ENCODE peak calls at places on chromosome 21, in eight cellular contexts. V, T, I, L, P, U, J and A are unnamed samples.

GRCh38 chr21:28224191-28224755 is 768.4 kb downstream of the LTN1 start:
- DNase-seq in I (no peak), P (no peak), J (no peak), V (no peak), L (no peak), T (no peak), U (no peak), A (no peak)

GRCh38 chr21:45974073-45975016 is 7.2 kb upstream of the COL6A1 start:
- DNase-seq in L (peak; percentile 55), I (peak; percentile 53), J (no peak), U (no peak), P (no peak), T (peak; percentile 36), V (peak; percentile 63), A (peak; percentile 89)

GRCh38 chr21:25895565-25896205 is 160.9 kb downstream of the GABPA start:
- DNase-seq in T (no peak), U (no peak), L (no peak), J (peak; percentile 29), P (no peak), V (no peak), I (peak; percentile 28), A (no peak)

GRCh38 chr21:45078877-45079281 is 4.5 kb downstream of the ADARB1 start:
- DNase-seq in T (no peak), P (no peak), J (no peak), L (no peak), U (no peak), V (no peak), I (peak; percentile 93), A (peak; percentile 73)

GRCh38 chr21:38297871-38298270 is 41.1 kb downstream of the KCNJ15 start:
- DNase-seq in V (no peak), P (no peak), I (no peak), J (no peak), T (no peak), L (no peak), U (no peak), A (no peak)

GRCh38 chr21:22711636-22712035 is 1713.4 kb downstream of the NCAM2 start:
- DNase-seq in V (no peak), U (no peak), P (no peak), L (no peak), I (no peak), T (no peak), J (no peak), A (no peak)

GRCh38 chr21:38794978-38795377 is 10.8 kb upstream of the ETS2 start:
- DNase-seq in U (no peak), P (no peak), T (no peak), V (no peak), I (no peak), J (no peak), L (peak; percentile 84), A (no peak)

GRCh38 chr21:45944601-45945000 is 37.0 kb upstream of the COL6A1 start:
- DNase-seq in J (no peak), V (no peak), P (no peak), U (no peak), L (no peak), T (no peak), I (no peak), A (no peak)

GRCh38 chr21:46424621-46425020 is 34.1 kb upstream of the DIP2A start:
- DNase-seq in J (no peak), P (no peak), L (no peak), T (no peak), V (no peak), U (no peak), I (no peak), A (no peak)

GRCh38 chr21:33203371-33203724 is 26.4 kb upstream of the IFNAR2 start:
- DNase-seq in V (no peak), L (no peak), J (no peak), U (no peak), P (no peak), I (no peak), T (no peak), A (no peak)

GRCh38 chr21:30733026-30733425 is 14.0 kb downstream of the KRTAP21-2 start:
- DNase-seq in T (no peak), J (no peak), I (no peak), P (no peak), V (no peak), U (no peak), L (no peak), A (no peak)

DNA sequence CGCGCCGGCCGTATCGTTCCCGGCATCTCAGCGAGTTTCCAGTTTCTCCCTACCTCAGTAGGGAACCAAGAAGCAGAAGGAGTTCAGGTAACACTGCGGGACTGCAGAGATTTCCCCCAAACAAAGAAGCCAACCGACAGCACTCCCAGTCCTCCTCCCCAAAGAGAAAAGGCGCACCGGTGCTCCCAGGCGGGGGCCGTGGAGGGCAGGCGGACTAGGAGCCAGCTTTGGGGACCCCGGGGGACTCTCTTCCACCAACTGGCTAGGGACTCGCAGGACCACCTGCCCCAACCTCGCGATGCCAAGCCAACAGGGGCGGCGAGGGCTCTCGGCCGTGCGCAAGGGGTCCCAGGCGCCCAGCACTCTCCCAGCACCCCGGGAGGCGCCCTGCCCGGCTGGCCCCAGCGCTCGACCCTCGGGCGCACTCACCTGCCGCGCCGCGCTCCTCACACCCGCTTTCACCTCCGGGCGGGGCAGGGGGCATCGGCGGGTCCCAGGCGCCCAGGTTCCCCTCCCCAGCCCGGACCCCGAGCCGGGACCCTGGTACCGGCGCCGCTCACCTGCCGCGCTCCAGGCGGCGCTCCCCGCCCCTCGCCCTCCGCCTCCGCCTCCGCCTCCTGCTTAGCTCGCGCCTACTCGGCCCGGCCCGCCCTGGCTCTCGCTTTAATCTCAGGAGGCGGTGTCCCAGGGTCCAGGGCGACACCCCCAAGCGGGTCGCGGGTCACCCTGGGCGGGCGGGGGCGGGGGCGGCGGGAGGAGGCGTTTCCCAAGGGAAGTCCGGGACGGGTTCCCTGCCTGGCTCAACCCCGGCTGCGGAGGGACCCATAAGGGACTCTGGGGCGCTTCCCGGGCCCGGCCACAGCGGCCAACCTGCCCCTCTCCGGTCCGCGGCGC is at the start of gene TMPRSS2:
- DNase-seq in P (peak; percentile 83), V (no peak), J (no peak), I (no peak), L (peak; percentile 90), U (no peak), T (no peak), A (no peak)
- TF ChIP-seq POLR2A in P (peak; percentile 73), V (no peak), J (no peak), I (no peak), L (peak; percentile 72), U (no peak), T (no peak), A (no peak)

GRCh38 chr21:36852293-36852692 is 114.2 kb downstream of the HLCS start:
- DNase-seq in I (no peak), U (no peak), T (no peak), V (no peak), J (no peak), L (no peak), P (no peak), A (no peak)
- TF ChIP-seq POLR2A in I (no peak), U (no peak), T (no peak), V (no peak), J (no peak), L (no peak), P (no peak), A (no peak)

DNA sequence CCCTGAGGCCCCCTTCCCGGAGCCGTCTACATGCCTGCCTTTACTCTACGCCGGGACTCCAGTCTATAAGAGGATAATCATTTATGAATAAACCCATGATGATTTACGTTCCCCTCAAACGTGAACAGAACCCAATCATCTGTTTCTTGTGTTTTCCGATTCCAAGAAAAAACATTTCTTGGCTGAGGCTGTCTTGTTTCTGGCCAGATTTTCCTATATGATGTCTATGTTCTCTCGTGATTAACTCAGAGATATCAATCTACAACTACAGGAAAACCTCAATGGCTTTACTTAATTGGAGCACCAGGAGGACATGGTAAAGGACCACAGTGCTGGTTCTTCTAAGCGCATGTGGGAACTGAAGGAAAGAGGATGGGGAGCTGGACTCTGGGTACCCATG is 22.3 kb downstream of the RCAN1 start:
- DNase-seq in V (no peak), J (no peak), L (no peak), T (no peak), P (no peak), U (no peak), I (no peak), A (no peak)
- TF ChIP-seq POLR2A in V (no peak), J (no peak), L (no peak), T (no peak), P (no peak), U (no peak), I (no peak), A (no peak)

DNA sequence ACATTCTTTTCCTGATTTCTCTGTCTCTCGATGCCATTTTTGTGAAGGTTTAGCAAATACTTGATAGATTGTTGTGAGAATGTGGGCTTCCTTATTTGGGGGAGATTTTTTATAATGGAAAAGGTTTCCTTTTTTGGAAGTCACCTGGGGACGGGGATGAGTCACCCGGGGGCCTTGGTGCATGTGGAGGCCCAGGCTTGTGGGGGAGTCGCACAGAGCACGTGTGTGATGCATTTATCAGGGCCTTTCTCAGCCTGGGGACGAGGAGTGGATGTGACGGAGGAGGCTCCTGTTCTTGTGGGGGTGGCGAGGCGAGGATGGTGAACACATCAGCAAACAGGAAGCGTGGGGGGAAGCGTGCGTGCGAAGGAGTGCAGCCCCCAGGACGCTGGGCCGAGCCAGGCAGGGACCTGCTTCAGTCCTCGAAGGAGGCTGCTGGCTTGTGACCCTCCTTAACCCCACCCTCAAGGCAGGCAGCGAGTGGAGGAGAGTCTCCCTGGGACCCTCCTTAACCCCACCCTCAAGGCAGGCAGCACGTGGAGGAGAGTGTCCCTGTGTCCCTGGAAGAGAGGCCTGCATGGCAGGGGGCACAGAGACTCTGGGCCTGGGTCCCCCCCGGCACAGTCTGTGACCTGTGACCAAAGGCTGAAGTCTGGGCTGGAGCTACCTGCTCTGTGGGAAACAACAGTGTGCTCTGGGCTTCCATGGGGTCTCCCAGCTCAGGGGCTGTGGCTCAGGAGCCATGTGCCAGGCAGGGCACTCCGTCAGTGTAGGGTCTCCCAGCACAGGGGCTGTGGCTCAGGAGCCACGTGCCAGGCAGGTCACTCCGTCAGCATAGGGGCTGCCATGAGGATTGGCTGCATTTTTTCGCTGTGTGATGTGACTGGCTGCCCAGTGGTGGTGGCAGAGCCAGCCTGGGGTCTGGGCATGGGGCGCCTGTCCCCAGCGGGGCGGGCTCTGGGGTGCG is 57.2 kb downstream of the AGPAT3 start:
- DNase-seq in L (peak; percentile 21), U (no peak), T (no peak), V (no peak), J (no peak), P (no peak), I (peak; percentile 99), A (no peak)
- TF ChIP-seq POLR2A in L (no peak), U (no peak), T (no peak), V (no peak), J (no peak), P (no peak), I (peak; percentile 25), A (no peak)